ENCODE peak calls at places on chromosomes 4 and X, in four cellular contexts. X, Q, U and M are unnamed samples.

GRCh38 chr4:168677063-168677462 is 180.2 kb downstream of the PALLD start:
- DNase-seq in X (no peak), Q (no peak), U (no peak), M (no peak)

GRCh38 chr4:184503869-184504300 is 29.5 kb upstream of the IRF2 start:
- DNase-seq in X (no peak), Q (no peak), U (no peak), M (no peak)

GRCh38 chr4:131470360-131470759 is 1678.7 kb upstream of the PCDH10 start:
- DNase-seq in X (no peak), Q (no peak), U (no peak), M (no peak)

GRCh38 chr4:94852601-94853000 is 94.8 kb downstream of the BMPR1B start:
- DNase-seq in X (no peak), Q (no peak), U (no peak), M (no peak)

GRCh38 chrX:38375888-38376287 is 23.5 kb downstream of the OTC start:
- DNase-seq in X (no peak), Q (no peak), U (no peak), M (no peak)

GRCh38 chr4:78460368-78460767 is 91.2 kb upstream of the ANXA3 start:
- DNase-seq in X (no peak), Q (no peak), U (no peak), M (no peak)

GRCh38 chr4:126705271-126705670 is 927.5 kb upstream of the INTU start:
- DNase-seq in X (no peak), Q (no peak), U (no peak), M (no peak)

GRCh38 chr4:38902695-38903094 is 35.1 kb downstream of the FAM114A1 start:
- DNase-seq in X (no peak), Q (no peak), U (no peak), M (no peak)

GRCh38 chr4:25223770-25224375 is 10.0 kb upstream of the PI4K2B start:
- DNase-seq in X (no peak), Q (no peak), U (no peak), M (peak)

GRCh38 chrX:105050921-105051320 is 169.6 kb downstream of the TEX13A start:
- DNase-seq in X (no peak), Q (no peak), U (no peak), M (peak)

GRCh38 chr4:24260922-24261581 is 323.3 kb downstream of the DHX15 start:
- DNase-seq in X (no peak), Q (no peak), U (no peak), M (no peak)

GRCh38 chr4:38071801-38072567 is 111.8 kb downstream of the PTTG2 start:
- DNase-seq in X (no peak), Q (no peak), U (no peak), M (no peak)

GRCh38 chr4:89067407-89067806 is 10.4 kb upstream of the FAM13A start:
- DNase-seq in X (no peak), Q (no peak), U (no peak), M (no peak)

GRCh38 chrX:21702725-21703228 is 44.6 kb upstream of the KLHL34 start:
- DNase-seq in X (no peak), Q (no peak), U (no peak), M (no peak)

GRCh38 chrX:100995469-100995868 is 26.0 kb downstream of the ARL13A start:
- DNase-seq in X (no peak), Q (no peak), U (peak), M (no peak)

GRCh38 chrX:102934624-102935023 is 2.4 kb upstream of the RAB40AL start:
- DNase-seq in X (no peak), Q (no peak), U (no peak), M (no peak)

GRCh38 chr4:172830295-172830764 is 338.3 kb upstream of the GALNT7 start:
- DNase-seq in X (no peak), Q (no peak), U (no peak), M (no peak)

GRCh38 chr4:124334119-124334518 is 378.4 kb downstream of the ANKRD50 start:
- DNase-seq in X (no peak), Q (no peak), U (no peak), M (no peak)